ENCODE peak calls at places on chromosomes 13 and 19, in seven cellular contexts. One of them, this sample, is unnamed.
A peak's percentile ranks its signal among the peaks of the same experiment; 100 is the strongest.

GRCh38 chr13:74825170-74825948 is 656.6 kb downstream of the TBC1D4 start:
- DNase-seq in fibroblast of lung: peak; percentile 84
- DNase-seq in endothelial cell of umbilical vein: peak; percentile 85
- DNase-seq in AG09309: peak; percentile 60
- DNase-seq in dorsolateral prefrontal cortex: no peak
- DNase-seq in A549: peak; percentile 2
- DNase-seq in astrocyte: peak; percentile 56
- DNase-seq in this sample: peak; percentile 88

GRCh38 chr13:53368948-53369347 is 340.3 kb downstream of the OLFM4 start:
- DNase-seq in endothelial cell of umbilical vein: no peak
- DNase-seq in fibroblast of lung: no peak
- DNase-seq in A549: no peak
- DNase-seq in AG09309: no peak
- DNase-seq in dorsolateral prefrontal cortex: peak; percentile 10
- DNase-seq in astrocyte: no peak
- DNase-seq in this sample: no peak

GRCh38 chr19:51948979-51949378 is 21.7 kb downstream of the ZNF613 start:
- DNase-seq in A549: no peak
- DNase-seq in fibroblast of lung: peak; percentile 75
- DNase-seq in astrocyte: peak; percentile 16
- DNase-seq in dorsolateral prefrontal cortex: peak; percentile 12
- DNase-seq in endothelial cell of umbilical vein: no peak
- DNase-seq in AG09309: no peak
- DNase-seq in this sample: peak; percentile 84

GRCh38 chr19:17385878-17386611 is 8.0 kb downstream of the CCDC194 start:
- DNase-seq in astrocyte: no peak
- DNase-seq in endothelial cell of umbilical vein: peak; percentile 64
- DNase-seq in A549: peak; percentile 53
- DNase-seq in AG09309: no peak
- DNase-seq in fibroblast of lung: peak; percentile 51
- DNase-seq in dorsolateral prefrontal cortex: peak; percentile 44
- DNase-seq in this sample: no peak

GRCh38 chr19:1956868-1957492 is 16.0 kb downstream of the CSNK1G2 start:
- DNase-seq in fibroblast of lung: no peak
- DNase-seq in astrocyte: no peak
- DNase-seq in AG09309: no peak
- DNase-seq in dorsolateral prefrontal cortex: peak; percentile 86
- DNase-seq in A549: no peak
- DNase-seq in endothelial cell of umbilical vein: no peak
- DNase-seq in this sample: no peak

GRCh38 chr19:38017504-38018150 is 110.6 kb downstream of the SIPA1L3 start:
- DNase-seq in A549: no peak
- DNase-seq in dorsolateral prefrontal cortex: no peak
- DNase-seq in astrocyte: no peak
- DNase-seq in endothelial cell of umbilical vein: no peak
- DNase-seq in fibroblast of lung: no peak
- DNase-seq in AG09309: no peak
- DNase-seq in this sample: peak; percentile 53

GRCh38 chr13:21638319-21639282 is 32.3 kb upstream of the FGF9 start:
- DNase-seq in astrocyte: no peak
- DNase-seq in A549: peak; percentile 15
- DNase-seq in dorsolateral prefrontal cortex: no peak
- DNase-seq in AG09309: no peak
- DNase-seq in endothelial cell of umbilical vein: peak; percentile 28
- DNase-seq in fibroblast of lung: peak; percentile 36
- DNase-seq in this sample: peak; percentile 8

GRCh38 chr13:36193151-36193855 is 21.1 kb downstream of the SOHLH2 start:
- DNase-seq in A549: no peak
- DNase-seq in fibroblast of lung: peak; percentile 16
- DNase-seq in astrocyte: peak; percentile 31
- DNase-seq in endothelial cell of umbilical vein: no peak
- DNase-seq in dorsolateral prefrontal cortex: no peak
- DNase-seq in AG09309: peak; percentile 8
- DNase-seq in this sample: peak; percentile 44

GRCh38 chr19:43806848-43807247 is 4.6 kb upstream of the LYPD5 start:
- DNase-seq in endothelial cell of umbilical vein: no peak
- DNase-seq in AG09309: no peak
- DNase-seq in dorsolateral prefrontal cortex: no peak
- DNase-seq in A549: no peak
- DNase-seq in fibroblast of lung: no peak
- DNase-seq in astrocyte: no peak
- DNase-seq in this sample: no peak

GRCh38 chr13:91647361-91647970 is 249.0 kb downstream of the GPC5 start:
- DNase-seq in A549: no peak
- DNase-seq in dorsolateral prefrontal cortex: no peak
- DNase-seq in AG09309: no peak
- DNase-seq in astrocyte: peak; percentile 36
- DNase-seq in fibroblast of lung: peak; percentile 81
- DNase-seq in endothelial cell of umbilical vein: no peak
- DNase-seq in this sample: no peak

GRCh38 chr13:51280379-51280940 is 58.3 kb downstream of the FAM124A start:
- DNase-seq in astrocyte: no peak
- DNase-seq in dorsolateral prefrontal cortex: no peak
- DNase-seq in fibroblast of lung: no peak
- DNase-seq in A549: no peak
- DNase-seq in AG09309: no peak
- DNase-seq in endothelial cell of umbilical vein: no peak
- DNase-seq in this sample: no peak

GRCh38 chr19:41957161-41957837 is 1.8 kb downstream of the RABAC1 start:
- DNase-seq in astrocyte: no peak
- DNase-seq in endothelial cell of umbilical vein: no peak
- DNase-seq in fibroblast of lung: no peak
- DNase-seq in AG09309: no peak
- DNase-seq in A549: no peak
- DNase-seq in dorsolateral prefrontal cortex: no peak
- DNase-seq in this sample: no peak

GRCh38 chr19:41957838-41958366 is 1.2 kb downstream of the RABAC1 start:
- DNase-seq in AG09309: peak; percentile 46
- DNase-seq in A549: peak; percentile 100
- DNase-seq in dorsolateral prefrontal cortex: peak; percentile 60
- DNase-seq in fibroblast of lung: peak; percentile 78
- DNase-seq in astrocyte: peak; percentile 67
- DNase-seq in endothelial cell of umbilical vein: peak; percentile 82
- DNase-seq in this sample: peak; percentile 78

GRCh38 chr19:41960973-41961372 is 1.9 kb upstream of the RABAC1 start:
- DNase-seq in dorsolateral prefrontal cortex: no peak
- DNase-seq in endothelial cell of umbilical vein: no peak
- DNase-seq in A549: no peak
- DNase-seq in astrocyte: no peak
- DNase-seq in AG09309: no peak
- DNase-seq in fibroblast of lung: no peak
- DNase-seq in this sample: no peak

GRCh38 chr19:41958367-41959055 is 610 bp downstream of the RABAC1 start:
- DNase-seq in astrocyte: peak; percentile 58
- DNase-seq in AG09309: no peak
- DNase-seq in dorsolateral prefrontal cortex: peak; percentile 36
- DNase-seq in A549: peak; percentile 97
- DNase-seq in fibroblast of lung: peak; percentile 56
- DNase-seq in endothelial cell of umbilical vein: peak; percentile 85
- DNase-seq in this sample: peak; percentile 85

GRCh38 chr19:41959056-41960053 is at the start of gene RABAC1:
- DNase-seq in endothelial cell of umbilical vein: peak; percentile 91
- DNase-seq in A549: peak; percentile 100
- DNase-seq in dorsolateral prefrontal cortex: peak; percentile 96
- DNase-seq in astrocyte: peak; percentile 83
- DNase-seq in fibroblast of lung: peak; percentile 89
- DNase-seq in AG09309: peak; percentile 62
- DNase-seq in this sample: peak; percentile 87
- TF ChIP-seq CTCF in endothelial cell of umbilical vein: no peak
- TF ChIP-seq CTCF in A549: peak; percentile 54
- TF ChIP-seq CTCF in dorsolateral prefrontal cortex: peak; percentile 28
- TF ChIP-seq CTCF in astrocyte: peak; percentile 20
- TF ChIP-seq CTCF in fibroblast of lung: no peak
- TF ChIP-seq CTCF in AG09309: no peak
- TF ChIP-seq CTCF in this sample: peak; percentile 20

GRCh38 chr19:16363852-16364230 is 39.2 kb downstream of the KLF2 start:
- DNase-seq in AG09309: no peak
- DNase-seq in endothelial cell of umbilical vein: no peak
- DNase-seq in fibroblast of lung: no peak
- DNase-seq in astrocyte: no peak
- DNase-seq in dorsolateral prefrontal cortex: no peak
- DNase-seq in A549: no peak
- DNase-seq in this sample: no peak

GRCh38 chr19:16366056-16366432 is 41.4 kb downstream of the KLF2 start:
- DNase-seq in AG09309: no peak
- DNase-seq in dorsolateral prefrontal cortex: no peak
- DNase-seq in A549: no peak
- DNase-seq in astrocyte: no peak
- DNase-seq in endothelial cell of umbilical vein: no peak
- DNase-seq in fibroblast of lung: no peak
- DNase-seq in this sample: no peak

GRCh38 chr19:16364231-16364865 is 39.7 kb downstream of the KLF2 start:
- DNase-seq in astrocyte: no peak
- DNase-seq in dorsolateral prefrontal cortex: no peak
- DNase-seq in fibroblast of lung: no peak
- DNase-seq in A549: no peak
- DNase-seq in endothelial cell of umbilical vein: no peak
- DNase-seq in AG09309: no peak
- DNase-seq in this sample: no peak

GRCh38 chr19:16366433-16367268 is 42.0 kb downstream of the KLF2 start:
- DNase-seq in endothelial cell of umbilical vein: no peak
- DNase-seq in astrocyte: no peak
- DNase-seq in fibroblast of lung: no peak
- DNase-seq in dorsolateral prefrontal cortex: no peak
- DNase-seq in AG09309: no peak
- DNase-seq in A549: no peak
- DNase-seq in this sample: peak; percentile 42

GRCh38 chr19:16365300-16365996 is 40.8 kb downstream of the KLF2 start:
- DNase-seq in dorsolateral prefrontal cortex: no peak
- DNase-seq in AG09309: no peak
- DNase-seq in A549: no peak
- DNase-seq in fibroblast of lung: no peak
- DNase-seq in astrocyte: no peak
- DNase-seq in endothelial cell of umbilical vein: no peak
- DNase-seq in this sample: no peak
- H3K4me3 ChIP-seq in dorsolateral prefrontal cortex: no peak overlapping the region
- H3K4me3 ChIP-seq in AG09309: no peak overlapping the region
- H3K4me3 ChIP-seq in A549: no peak overlapping the region
- H3K4me3 ChIP-seq in fibroblast of lung: no peak overlapping the region
- H3K4me3 ChIP-seq in astrocyte: no peak overlapping the region
- H3K4me3 ChIP-seq in endothelial cell of umbilical vein: no peak overlapping the region
- H3K4me3 ChIP-seq in this sample: no peak overlapping the region

GRCh38 chr13:98413796-98414195 is 163.1 kb downstream of the STK24 start:
- DNase-seq in AG09309: no peak
- DNase-seq in astrocyte: no peak
- DNase-seq in fibroblast of lung: no peak
- DNase-seq in dorsolateral prefrontal cortex: no peak
- DNase-seq in A549: no peak
- DNase-seq in endothelial cell of umbilical vein: no peak
- DNase-seq in this sample: no peak
- TF ChIP-seq CTCF in AG09309: no peak
- TF ChIP-seq CTCF in astrocyte: no peak
- TF ChIP-seq CTCF in fibroblast of lung: no peak
- TF ChIP-seq CTCF in dorsolateral prefrontal cortex: no peak
- TF ChIP-seq CTCF in A549: no peak
- TF ChIP-seq CTCF in endothelial cell of umbilical vein: no peak
- TF ChIP-seq CTCF in this sample: no peak

DNA sequence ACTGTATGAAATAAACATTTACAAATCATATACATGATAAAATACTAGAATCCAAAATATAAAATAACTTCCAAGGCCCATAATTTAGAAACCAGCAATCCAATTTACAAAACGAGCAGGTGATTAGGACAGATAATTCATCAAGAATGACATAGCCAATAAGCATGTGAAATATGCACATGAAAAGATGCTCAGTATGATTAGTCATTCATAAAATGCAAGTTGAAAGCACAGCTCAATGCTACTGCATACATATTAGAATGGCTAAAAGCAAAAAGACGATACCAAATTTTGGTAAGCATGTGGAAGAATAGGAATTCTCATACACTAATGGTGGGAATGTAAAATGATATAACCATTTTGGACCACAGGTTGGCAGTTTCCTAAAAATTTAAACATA is 837.2 kb upstream of the MIR17HG start:
- DNase-seq in astrocyte: peak; percentile 5
- DNase-seq in fibroblast of lung: no peak
- DNase-seq in endothelial cell of umbilical vein: no peak
- DNase-seq in AG09309: no peak
- DNase-seq in dorsolateral prefrontal cortex: no peak
- DNase-seq in A549: no peak
- DNase-seq in this sample: no peak
- H3K4me3 ChIP-seq in astrocyte: no peak overlapping the region
- H3K4me3 ChIP-seq in fibroblast of lung: no peak overlapping the region
- H3K4me3 ChIP-seq in endothelial cell of umbilical vein: no peak overlapping the region
- H3K4me3 ChIP-seq in AG09309: no peak overlapping the region
- H3K4me3 ChIP-seq in dorsolateral prefrontal cortex: no peak overlapping the region
- H3K4me3 ChIP-seq in A549: no peak overlapping the region
- H3K4me3 ChIP-seq in this sample: no peak overlapping the region

GRCh38 chr13:97659602-97660001 is 225.6 kb downstream of the RAP2A start:
- DNase-seq in astrocyte: no peak
- DNase-seq in endothelial cell of umbilical vein: peak; percentile 45
- DNase-seq in A549: no peak
- DNase-seq in dorsolateral prefrontal cortex: peak; percentile 53
- DNase-seq in fibroblast of lung: peak; percentile 47
- DNase-seq in AG09309: no peak
- DNase-seq in this sample: no peak
- TF ChIP-seq CTCF in astrocyte: no peak
- TF ChIP-seq CTCF in endothelial cell of umbilical vein: peak; percentile 30
- TF ChIP-seq CTCF in A549: no peak
- TF ChIP-seq CTCF in dorsolateral prefrontal cortex: peak; percentile 47
- TF ChIP-seq CTCF in fibroblast of lung: peak; percentile 59
- TF ChIP-seq CTCF in AG09309: peak; percentile 32
- TF ChIP-seq CTCF in this sample: peak; percentile 17

DNA sequence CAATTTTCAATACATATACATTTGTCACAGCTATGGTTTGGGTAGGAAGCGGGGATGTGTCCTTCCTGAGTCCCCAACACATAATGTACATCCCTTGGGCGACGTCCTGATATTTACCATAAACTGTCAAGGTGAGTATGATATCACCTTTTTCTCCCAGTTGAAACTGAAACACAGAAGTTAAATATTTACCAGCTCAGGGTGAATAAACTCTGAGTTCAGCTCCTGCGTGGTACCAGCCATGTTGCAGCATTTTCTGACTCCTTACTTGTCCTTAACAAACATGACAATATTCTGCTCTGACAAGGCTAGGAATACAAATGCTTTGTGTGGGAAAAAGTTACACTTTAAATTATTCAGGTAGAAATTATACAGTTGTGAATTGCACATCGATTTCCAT is 294.2 kb downstream of the TEX29 start:
- DNase-seq in dorsolateral prefrontal cortex: no peak
- DNase-seq in fibroblast of lung: no peak
- DNase-seq in astrocyte: no peak
- DNase-seq in endothelial cell of umbilical vein: no peak
- DNase-seq in A549: no peak
- DNase-seq in AG09309: no peak
- DNase-seq in this sample: no peak
- H3K4me3 ChIP-seq in dorsolateral prefrontal cortex: no peak overlapping the region
- H3K4me3 ChIP-seq in fibroblast of lung: no peak overlapping the region
- H3K4me3 ChIP-seq in astrocyte: no peak overlapping the region
- H3K4me3 ChIP-seq in endothelial cell of umbilical vein: no peak overlapping the region
- H3K4me3 ChIP-seq in A549: no peak overlapping the region
- H3K4me3 ChIP-seq in AG09309: no peak overlapping the region
- H3K4me3 ChIP-seq in this sample: no peak overlapping the region

This sample was measured in foreskin fibroblast.